ENCODE peak calls at places on chromosome 12, in nine cellular contexts. C is hepatocyte; P is thoracic aorta; D is tibial artery; T is cardiac muscle cell; U is tibial nerve; W is sigmoid colon; Q is aorta; N is CD4-positive, alpha-beta memory T cell. F is an unnamed sample.

GRCh38 chr12:15534322-15534721 is 212.0 kb downstream of the PTPRO start:
- DNase-seq in C (no peak), P (no peak), D (no peak), T (no peak), U (no peak), W (no peak), Q (no peak), N (peak; percentile 42), F (peak; percentile 30)

GRCh38 chr12:24950231-24950834 is 1.4 kb upstream of the BCAT1 start:
- DNase-seq in C (no peak), P (no peak), D (no peak), T (peak; percentile 46), U (no peak), W (no peak), Q (no peak), N (no peak), F (no peak)

GRCh38 chr12:120358412-120359158 is 10.4 kb downstream of the MSI1 start:
- DNase-seq in C (no peak), P (no peak), D (no peak), T (no peak), U (no peak), W (no peak), Q (no peak), N (no peak), F (no peak)

GRCh38 chr12:87967871-87968270 is 61.3 kb downstream of the C12orf50 start:
- DNase-seq in C (peak; percentile 14), P (no peak), D (no peak), T (peak; percentile 67), U (no peak), W (no peak), Q (no peak), N (no peak), F (no peak)

GRCh38 chr12:96237465-96238077 is 43.4 kb downstream of the ELK3 start:
- DNase-seq in C (no peak), P (peak; percentile 39), D (peak; percentile 87), T (no peak), U (no peak), W (peak; percentile 93), Q (peak; percentile 83), N (peak; percentile 86), F (peak; percentile 53)

GRCh38 chr12:76450690-76451089 is 102.5 kb upstream of the BBS10 start:
- DNase-seq in C (no peak), P (no peak), D (no peak), T (no peak), U (no peak), W (no peak), Q (no peak), N (no peak), F (no peak)

GRCh38 chr12:113912761-113913295 is 53.3 kb downstream of the RBM19 start:
- DNase-seq in C (peak; percentile 85), P (no peak), D (peak; percentile 36), T (peak; percentile 81), U (peak; percentile 36), W (no peak), Q (peak; percentile 61), N (no peak), F (peak; percentile 27)

GRCh38 chr12:24977060-24977459 is 28.2 kb upstream of the BCAT1 start:
- DNase-seq in C (no peak), P (no peak), D (no peak), T (no peak), U (no peak), W (no peak), Q (no peak), N (no peak), F (no peak)

GRCh38 chr12:69431604-69432222 is 38.5 kb upstream of the FRS2 start:
- DNase-seq in C (no peak), P (no peak), D (no peak), T (peak; percentile 71), U (no peak), W (no peak), Q (no peak), N (no peak), F (no peak)

GRCh38 chr12:94150483-94151225 is 2.3 kb downstream of the PLXNC1 start:
- DNase-seq in C (peak; percentile 57), P (no peak), D (no peak), T (peak; percentile 38), U (no peak), W (no peak), Q (peak; percentile 61), N (peak; percentile 57), F (peak; percentile 50)

GRCh38 chr12:94053676-94054075 is 94.7 kb upstream of the PLXNC1 start:
- DNase-seq in C (peak; percentile 21), P (no peak), D (no peak), T (no peak), U (no peak), W (no peak), Q (no peak), N (no peak), F (no peak)

GRCh38 chr12:53069621-53070410 is 9.4 kb downstream of the SPRYD3 start:
- DNase-seq in C (no peak), P (no peak), D (peak; percentile 90), T (no peak), U (no peak), W (peak; percentile 87), Q (peak; percentile 61), N (no peak), F (no peak)

GRCh38 chr12:27733052-27733656 is 22.5 kb downstream of the MRPS35 start:
- DNase-seq in C (peak; percentile 45), P (no peak), D (no peak), T (peak; percentile 48), U (no peak), W (no peak), Q (no peak), N (no peak), F (no peak)

GRCh38 chr12:117087808-117088207 is 11.4 kb downstream of the TESC start:
- DNase-seq in C (no peak), P (no peak), D (no peak), T (no peak), U (no peak), W (no peak), Q (no peak), N (no peak), F (no peak)

GRCh38 chr12:92145481-92145730 is 240 bp downstream of the BTG1 start:
- DNase-seq in C (no peak), P (no peak), D (peak; percentile 38), T (no peak), U (peak; percentile 22), W (no peak), Q (no peak), N (no peak), F (no peak)

GRCh38 chr12:90086281-90086680 is 377.6 kb upstream of the ATP2B1 start:
- DNase-seq in C (no peak), P (no peak), D (no peak), T (no peak), U (no peak), W (no peak), Q (no peak), N (no peak), F (no peak)

DNA sequence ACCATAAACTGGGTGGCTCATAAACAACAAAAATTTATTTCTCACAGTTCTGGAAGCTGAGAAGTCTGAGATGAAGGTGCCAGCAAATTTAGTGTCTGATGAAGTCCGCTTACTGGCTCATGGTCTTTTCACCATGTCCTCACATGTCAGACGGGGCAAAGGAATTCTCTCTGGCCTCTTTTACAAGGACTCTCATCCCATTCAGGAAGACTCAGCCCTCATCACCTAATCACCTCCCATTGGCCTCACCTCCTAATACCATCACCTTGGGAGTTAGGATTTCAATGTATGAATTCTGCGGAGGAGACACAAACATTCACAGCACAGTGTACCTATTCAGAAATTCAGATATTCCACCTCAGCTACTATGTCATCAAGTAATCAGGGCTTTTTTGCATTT is 357.6 kb downstream of the PAWR start:
- DNase-seq in C (no peak), P (no peak), D (no peak), T (no peak), U (no peak), W (no peak), Q (no peak), N (no peak), F (no peak)
- H3K36me3 ChIP-seq in C (no peaks in the 10 kb centered on the region), P (no peaks in the 10 kb centered on the region), D (no peaks in the 10 kb centered on the region), T (no peaks in the 10 kb centered on the region), U (no peaks in the 10 kb centered on the region), W (no peaks in the 10 kb centered on the region), Q (no peaks in the 10 kb centered on the region), N (no peaks in the 10 kb centered on the region), F (no peaks in the 10 kb centered on the region)

GRCh38 chr12:21334771-21335325 is at the start of gene SLCO1A2:
- DNase-seq in C (no peak), P (no peak), D (no peak), T (no peak), U (no peak), W (no peak), Q (no peak), N (no peak), F (no peak)

GRCh38 chr12:21337453-21337852 is 2.7 kb upstream of the SLCO1A2 start:
- DNase-seq in C (no peak), P (no peak), D (no peak), T (no peak), U (no peak), W (no peak), Q (no peak), N (no peak), F (no peak)

GRCh38 chr12:21336656-21337055 is 1.9 kb upstream of the SLCO1A2 start:
- DNase-seq in C (no peak), P (no peak), D (no peak), T (no peak), U (no peak), W (no peak), Q (no peak), N (no peak), F (no peak)

GRCh38 chr12:21330682-21331253 is 3.9 kb downstream of the SLCO1A2 start:
- DNase-seq in C (no peak), P (no peak), D (no peak), T (no peak), U (no peak), W (no peak), Q (no peak), N (no peak), F (no peak)

GRCh38 chr12:21334100-21334499 is 617 bp downstream of the SLCO1A2 start:
- DNase-seq in C (no peak), P (no peak), D (no peak), T (no peak), U (no peak), W (no peak), Q (no peak), N (no peak), F (no peak)
- H3K9me3 ChIP-seq in C (no peaks in the 10 kb centered on the region), P (no peaks in the 10 kb centered on the region), D (no peaks in the 10 kb centered on the region), T (no peaks in the 10 kb centered on the region), U (no peaks in the 10 kb centered on the region), W (no peaks in the 10 kb centered on the region), Q (no peaks in the 10 kb centered on the region), N (no peaks in the 10 kb centered on the region), F (no peaks in the 10 kb centered on the region)

GRCh38 chr12:59717436-59717835 is 121.6 kb downstream of the SLC16A7 start:
- DNase-seq in C (no peak), P (no peak), D (no peak), T (no peak), U (no peak), W (no peak), Q (no peak), N (no peak), F (no peak)
- H3K27ac ChIP-seq in C (no peak overlapping the region), P (no peak overlapping the region), D (no peak overlapping the region), T (no peak overlapping the region), U (no peak overlapping the region), W (no peak overlapping the region), Q (no peak overlapping the region), N (no peak overlapping the region), F (no peak overlapping the region)

DNA sequence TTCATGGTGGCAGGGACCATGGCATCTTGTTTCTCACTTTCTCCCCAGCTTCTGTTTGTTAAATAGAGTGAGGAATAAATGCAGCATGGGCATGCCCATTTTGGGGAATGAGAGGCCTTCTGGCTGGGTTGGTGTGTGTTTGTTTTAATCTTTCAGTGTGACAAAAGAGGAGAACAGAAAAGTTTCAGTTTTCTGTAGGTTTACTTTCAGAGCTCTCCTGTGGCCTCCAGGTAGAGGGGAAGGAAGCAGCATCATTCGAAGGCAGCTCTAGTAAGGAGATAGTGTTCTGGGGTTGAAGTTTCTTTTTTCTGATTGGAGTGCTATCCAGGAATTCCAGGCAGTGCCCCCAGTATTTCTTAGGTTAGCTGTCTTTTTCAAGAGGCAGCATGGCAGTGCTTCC is 15.3 kb downstream of the MSRB3 start:
- DNase-seq in C (no peak), P (no peak), D (no peak), T (no peak), U (no peak), W (no peak), Q (no peak), N (no peak), F (no peak)
- H3K36me3 ChIP-seq in C (no peaks in the 10 kb centered on the region), P (no peaks in the 10 kb centered on the region), D (no peaks in the 10 kb centered on the region), T (no peaks in the 10 kb centered on the region), U (no peaks in the 10 kb centered on the region), W (no peaks in the 10 kb centered on the region), Q (no peaks in the 10 kb centered on the region), N (no peaks in the 10 kb centered on the region), F (no peaks in the 10 kb centered on the region)

F was measured in CD8-positive, alpha-beta memory T cell.